ENCODE peak calls at places on chromosomes 1 and 21, in ten cellular contexts. X, J, P, T, W, M, I, H, Y and N are unnamed samples.

GRCh38 chr1:40197656-40198055 is 36.5 kb downstream of the RLF start:
- DNase-seq in X (no peak), J (no peak), P (no peak), T (no peak), W (no peak), M (no peak), I (no peak), H (no peak), Y (no peak), N (no peak)

GRCh38 chr1:76782777-76783176 is 84.5 kb upstream of the ST6GALNAC5 start:
- DNase-seq in X (no peak), J (no peak), P (no peak), T (no peak), W (no peak), M (no peak), I (peak; percentile 13), H (no peak), Y (no peak), N (no peak)

GRCh38 chr21:45294509-45295291 is 7.0 kb upstream of the POFUT2 start:
- DNase-seq in X (peak; percentile 98), J (peak; percentile 77), P (no peak), T (peak; percentile 75), W (peak; percentile 57), M (no peak), I (peak; percentile 100), H (peak; percentile 40), Y (peak; percentile 99), N (peak; percentile 94)

GRCh38 chr1:157431751-157432150 is 120.6 kb downstream of the FCRL5 start:
- DNase-seq in X (peak; percentile 12), J (no peak), P (no peak), T (no peak), W (no peak), M (no peak), I (peak; percentile 9), H (no peak), Y (no peak), N (no peak)

GRCh38 chr21:25107708-25108107 is 499.6 kb downstream of the MRPL39 start:
- DNase-seq in X (peak; percentile 86), J (no peak), P (no peak), T (no peak), W (no peak), M (no peak), I (peak; percentile 62), H (peak; percentile 29), Y (no peak), N (no peak)

GRCh38 chr1:44418022-44418673 is 13.1 kb downstream of the RNF220 start:
- DNase-seq in X (no peak), J (no peak), P (no peak), T (no peak), W (no peak), M (no peak), I (no peak), H (no peak), Y (no peak), N (no peak)

GRCh38 chr1:65791860-65792670 is 630 bp upstream of the PDE4B start:
- DNase-seq in X (no peak), J (peak; percentile 63), P (no peak), T (no peak), W (no peak), M (no peak), I (peak; percentile 33), H (peak; percentile 2), Y (peak; percentile 53), N (no peak)

GRCh38 chr1:64051801-64052200 is 151.6 kb upstream of the UBE2U start:
- DNase-seq in X (no peak), J (no peak), P (no peak), T (no peak), W (no peak), M (no peak), I (peak; percentile 61), H (no peak), Y (no peak), N (no peak)

GRCh38 chr1:55833452-55834160 is 618.4 kb upstream of the USP24 start:
- DNase-seq in X (peak; percentile 71), J (no peak), P (no peak), T (no peak), W (no peak), M (no peak), I (peak; percentile 49), H (no peak), Y (no peak), N (no peak)

GRCh38 chr1:3524571-3525203 is 70.2 kb downstream of the ARHGEF16 start:
- DNase-seq in X (no peak), J (no peak), P (no peak), T (no peak), W (no peak), M (no peak), I (no peak), H (no peak), Y (no peak), N (no peak)

GRCh38 chr1:229645296-229646050 is 19.4 kb downstream of the URB2 start:
- DNase-seq in X (no peak), J (no peak), P (no peak), T (no peak), W (no peak), M (no peak), I (no peak), H (no peak), Y (no peak), N (no peak)

GRCh38 chr21:41770901-41771624 is 4.2 kb upstream of the RIPK4 start:
- DNase-seq in X (no peak), J (peak; percentile 38), P (no peak), T (no peak), W (no peak), M (no peak), I (no peak), H (no peak), Y (no peak), N (no peak)

GRCh38 chr1:3690282-3691065 is 38.2 kb downstream of the TP73 start:
- DNase-seq in X (no peak), J (no peak), P (no peak), T (no peak), W (no peak), M (no peak), I (no peak), H (no peak), Y (no peak), N (no peak)

GRCh38 chr1:170910273-170910672 is 25.1 kb upstream of the MROH9 start:
- DNase-seq in X (peak; percentile 52), J (no peak), P (no peak), T (no peak), W (no peak), M (no peak), I (peak; percentile 66), H (no peak), Y (no peak), N (no peak)

GRCh38 chr1:167984886-167985489 is 48.1 kb upstream of the MPC2 start:
- DNase-seq in X (peak; percentile 1), J (no peak), P (no peak), T (no peak), W (no peak), M (no peak), I (peak; percentile 82), H (no peak), Y (no peak), N (no peak)

GRCh38 chr1:31306278-31306677 is 9.4 kb downstream of the ZCCHC17 start:
- DNase-seq in X (peak; percentile 94), J (no peak), P (no peak), T (no peak), W (no peak), M (no peak), I (peak; percentile 84), H (no peak), Y (no peak), N (no peak)

GRCh38 chr1:55217226-55217996 is 2.2 kb upstream of the USP24 start:
- DNase-seq in X (no peak), J (no peak), P (peak; percentile 81), T (no peak), W (no peak), M (no peak), I (no peak), H (no peak), Y (no peak), N (no peak)

GRCh38 chr21:45138199-45139002 is 64.0 kb downstream of the ADARB1 start:
- DNase-seq in X (peak; percentile 26), J (peak; percentile 80), P (peak; percentile 70), T (no peak), W (peak; percentile 66), M (peak; percentile 18), I (peak; percentile 81), H (peak; percentile 82), Y (peak; percentile 85), N (no peak)

GRCh38 chr1:21302747-21303715 is 12.8 kb upstream of the ECE1 start:
- DNase-seq in X (peak; percentile 81), J (no peak), P (no peak), T (no peak), W (no peak), M (no peak), I (peak; percentile 87), H (peak; percentile 47), Y (peak; percentile 76), N (no peak)
- TF ChIP-seq CTCF in X (peak; percentile 40), J (no peak), P (no peak), T (no peak), W (no peak), M (no peak), I (no peak), H (peak; percentile 40), Y (no peak), N (peak; percentile 22)

GRCh38 chr1:45585110-45585426 is 1.2 kb downstream of the NASP start:
- DNase-seq in X (no peak), J (no peak), P (no peak), T (no peak), W (no peak), M (no peak), I (no peak), H (no peak), Y (no peak), N (no peak)
- TF ChIP-seq CTCF in X (no peak), J (no peak), P (no peak), T (peak; percentile 34), W (no peak), M (no peak), I (peak; percentile 20), H (no peak), Y (no peak), N (no peak)

GRCh38 chr1:192794768-192795035 is 14.1 kb upstream of the RGS2 start:
- DNase-seq in X (no peak), J (no peak), P (no peak), T (no peak), W (no peak), M (no peak), I (no peak), H (no peak), Y (no peak), N (no peak)
- TF ChIP-seq CTCF in X (no peak), J (no peak), P (no peak), T (no peak), W (no peak), M (no peak), I (no peak), H (no peak), Y (no peak), N (no peak)

DNA sequence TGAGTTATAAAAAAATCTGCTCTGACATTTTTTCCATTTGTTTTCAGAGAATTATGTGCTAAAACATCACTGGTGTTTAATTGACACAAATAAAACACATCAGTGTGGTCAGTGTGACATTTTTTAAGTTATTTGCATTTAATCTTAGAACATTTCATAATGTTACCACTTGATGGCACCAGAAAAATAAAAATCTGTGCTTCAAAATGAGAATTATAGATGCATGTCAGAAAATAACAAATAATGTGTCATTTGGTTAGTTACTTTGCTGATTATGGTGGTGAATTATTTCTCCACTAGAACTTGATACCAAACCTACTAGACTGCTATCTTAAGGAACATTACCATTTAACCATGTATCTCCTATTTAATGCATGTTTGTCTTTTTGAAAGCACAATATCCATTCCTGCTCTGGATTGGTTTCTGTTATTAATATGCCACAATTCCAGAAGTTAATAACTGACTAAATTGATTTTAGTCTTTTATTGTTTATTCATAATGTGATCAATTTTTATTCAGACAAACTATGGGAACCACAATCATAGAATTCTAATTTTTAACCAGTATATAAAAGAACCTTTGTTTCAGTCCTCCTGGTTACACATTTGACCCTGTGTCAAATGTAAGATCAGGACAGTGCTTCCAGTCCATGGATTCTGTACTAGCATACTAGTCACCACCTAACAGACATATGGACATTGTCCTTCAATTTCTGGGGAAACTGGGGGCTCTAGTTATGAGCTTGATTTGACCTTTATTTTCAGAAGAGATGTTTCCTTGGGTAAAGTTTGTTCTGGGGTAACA is 81.0 kb downstream of the RPS6KC1 start:
- DNase-seq in X (no peak), J (no peak), P (no peak), T (no peak), W (no peak), M (no peak), I (peak; percentile 30), H (no peak), Y (no peak), N (no peak)
- TF ChIP-seq CTCF in X (peak; percentile 59), J (no peak), P (no peak), T (no peak), W (no peak), M (no peak), I (no peak), H (no peak), Y (no peak), N (peak; percentile 46)